ENCODE peak calls at places on chromosome 18, in four cellular contexts. Y is heart left ventricle, R is cardiac muscle cell, B is cardiac fibroblast. L is an unnamed sample.

GRCh38 chr18:70322928-70323327 is 34.1 kb downstream of the SOCS6 start:
- DNase-seq in Y (no peak), R (peak; percentile 56), B (peak; percentile 50), L (no peak)

GRCh38 chr18:29184654-29185053 is 1007.7 kb upstream of the CDH2 start:
- DNase-seq in Y (no peak), R (peak; percentile 17), B (no peak), L (no peak)

GRCh38 chr18:10463741-10464140 is 9.3 kb downstream of the APCDD1 start:
- DNase-seq in Y (no peak), R (no peak), B (no peak), L (no peak)

GRCh38 chr18:1784113-1784512 is 787.2 kb downstream of the METTL4 start:
- DNase-seq in Y (no peak), R (no peak), B (no peak), L (no peak)

GRCh38 chr18:63376493-63377053 is 9.6 kb upstream of the KDSR start:
- DNase-seq in Y (no peak), R (peak; percentile 96), B (peak; percentile 93), L (no peak)

GRCh38 chr18:408367-408766 is 92.1 kb downstream of the COLEC12 start:
- DNase-seq in Y (no peak), R (peak; percentile 52), B (peak; percentile 61), L (no peak)

GRCh38 chr18:64244571-64244970 is 95.7 kb upstream of the LINC00305 start:
- DNase-seq in Y (no peak), R (no peak), B (no peak), L (peak; percentile 11)

GRCh38 chr18:7872569-7872968 is 305.5 kb downstream of the PTPRM start:
- DNase-seq in Y (no peak), R (peak; percentile 41), B (peak; percentile 46), L (no peak)

GRCh38 chr18:79940814-79941472 is 10.5 kb downstream of the SLC66A2 start:
- DNase-seq in Y (no peak), R (no peak), B (no peak), L (no peak)

GRCh38 chr18:35624140-35624539 is 42.6 kb downstream of the GALNT1 start:
- DNase-seq in Y (no peak), R (no peak), B (no peak), L (peak; percentile 60)

GRCh38 chr18:49250819-49251388 is 209.5 kb downstream of the DYM start:
- DNase-seq in Y (no peak), R (peak; percentile 65), B (peak; percentile 62), L (peak; percentile 18)

GRCh38 chr18:45777393-45777792 is 48.1 kb upstream of the SIGLEC15 start:
- DNase-seq in Y (no peak), R (peak; percentile 72), B (peak; percentile 77), L (no peak)

GRCh38 chr18:72410399-72410798 is 133.7 kb downstream of the CBLN2 start:
- DNase-seq in Y (no peak), R (no peak), B (no peak), L (no peak)

GRCh38 chr18:74294526-74294925 is 2.8 kb upstream of the CYB5A start:
- DNase-seq in Y (no peak), R (peak; percentile 70), B (peak; percentile 60), L (no peak)

GRCh38 chr18:34647251-34647650 is 62.8 kb upstream of the DTNA start:
- DNase-seq in Y (no peak), R (no peak), B (no peak), L (peak; percentile 33)

GRCh38 chr18:76979111-76979751 is 153.4 kb downstream of the MBP start:
- DNase-seq in Y (no peak), R (no peak), B (no peak), L (no peak)

GRCh38 chr18:74905245-74905644 is 303.7 kb downstream of the PTGR3 start:
- DNase-seq in Y (no peak), R (no peak), B (no peak), L (no peak)

GRCh38 chr18:43596106-43596712 is 318.9 kb upstream of the SYT4 start:
- DNase-seq in Y (no peak), R (peak; percentile 46), B (peak; percentile 47), L (peak; percentile 30)

GRCh38 chr18:56307771-56308170 is 330.6 kb downstream of the TXNL1 start:
- DNase-seq in Y (no peak), R (no peak), B (no peak), L (peak; percentile 66)

GRCh38 chr18:58362829-58363231 is 266.1 kb downstream of the ALPK2 start:
- DNase-seq in Y (no peak), R (no peak), B (no peak), L (no peak)

GRCh38 chr18:60040966-60041365 is 141.2 kb downstream of the PMAIP1 start:
- DNase-seq in Y (no peak), R (no peak), B (no peak), L (no peak)

GRCh38 chr18:27845897-27846296 is 331.0 kb downstream of the CDH2 start:
- DNase-seq in Y (no peak), R (peak; percentile 11), B (no peak), L (no peak)

GRCh38 chr18:54528942-54529376 is 62.1 kb upstream of the DYNAP start:
- DNase-seq in Y (no peak), R (no peak), B (no peak), L (no peak)

GRCh38 chr18:32213693-32214092 is 23.9 kb downstream of the MEP1B start:
- DNase-seq in Y (no peak), R (no peak), B (no peak), L (no peak)

GRCh38 chr18:46627136-46627535 is 29.9 kb downstream of the LOXHD1 start:
- DNase-seq in Y (no peak), R (no peak), B (no peak), L (no peak)

GRCh38 chr18:48031011-48031480 is 100.6 kb upstream of the SMAD2 start:
- DNase-seq in Y (peak; percentile 48), R (peak; percentile 73), B (peak; percentile 80), L (peak; percentile 27)

GRCh38 chr18:51908598-51908944 is 431.4 kb upstream of the DCC start:
- DNase-seq in Y (no peak), R (no peak), B (no peak), L (no peak)

GRCh38 chr18:75141166-75141565 is 67.8 kb downstream of the PTGR3 start:
- DNase-seq in Y (no peak), R (no peak), B (no peak), L (no peak)

GRCh38 chr18:525066-525797 is 24.7 kb upstream of the COLEC12 start:
- DNase-seq in Y (no peak), R (peak; percentile 59), B (peak; percentile 56), L (no peak)

GRCh38 chr18:59846814-59847490 is 52.8 kb upstream of the PMAIP1 start:
- DNase-seq in Y (no peak), R (peak; percentile 38), B (peak; percentile 37), L (peak; percentile 93)

GRCh38 chr18:70781860-70782453 is 493.1 kb downstream of the SOCS6 start:
- DNase-seq in Y (peak; percentile 13), R (peak; percentile 65), B (peak; percentile 47), L (peak; percentile 49)

GRCh38 chr18:58078889-58079573 is 35.0 kb downstream of the NEDD4L start:
- DNase-seq in Y (no peak), R (no peak), B (no peak), L (no peak)

GRCh38 chr18:58784601-58785137 is 80.0 kb upstream of the ZNF532 start:
- DNase-seq in Y (peak; percentile 41), R (no peak), B (peak; percentile 26), L (no peak)

GRCh38 chr18:79599503-79599931 is 80.1 kb upstream of the CTDP1 start:
- DNase-seq in Y (no peak), R (no peak), B (peak; percentile 21), L (no peak)

GRCh38 chr18:79598046-79598884 is 81.3 kb upstream of the CTDP1 start:
- DNase-seq in Y (peak; percentile 2), R (no peak), B (no peak), L (no peak)

GRCh38 chr18:28884304-28884703 is 707.4 kb upstream of the CDH2 start:
- DNase-seq in Y (no peak), R (no peak), B (no peak), L (no peak)

GRCh38 chr18:30039201-30039600 is 1003.3 kb downstream of the DSC3 start:
- DNase-seq in Y (no peak), R (no peak), B (no peak), L (no peak)

GRCh38 chr18:65091737-65092329 is 659.0 kb upstream of the CDH7 start:
- DNase-seq in Y (no peak), R (no peak), B (peak; percentile 1), L (peak; percentile 12)

GRCh38 chr18:59008302-59008974 is 131.2 kb upstream of the SEC11C start:
- DNase-seq in Y (no peak), R (peak; percentile 76), B (peak; percentile 78), L (no peak)

GRCh38 chr18:3454365-3455089 is 4.6 kb downstream of the TGIF1 start:
- DNase-seq in Y (peak; percentile 35), R (peak; percentile 78), B (peak; percentile 83), L (peak; percentile 40)
- H3K4me3 ChIP-seq in Y (peak overlapping the region; percentile 93), R (peak overlapping the region; percentile 97), B (peak overlapping the region; percentile 39), L (peak overlapping the region; percentile 33)

GRCh38 chr18:11908182-11909080 is at the start of gene MPPE1:
- DNase-seq in Y (peak; percentile 92), R (peak; percentile 87), B (peak; percentile 90), L (peak; percentile 95)
- TF ChIP-seq CTCF in Y (no peak), R (no peak), B (no peak), L (no peak)

DNA sequence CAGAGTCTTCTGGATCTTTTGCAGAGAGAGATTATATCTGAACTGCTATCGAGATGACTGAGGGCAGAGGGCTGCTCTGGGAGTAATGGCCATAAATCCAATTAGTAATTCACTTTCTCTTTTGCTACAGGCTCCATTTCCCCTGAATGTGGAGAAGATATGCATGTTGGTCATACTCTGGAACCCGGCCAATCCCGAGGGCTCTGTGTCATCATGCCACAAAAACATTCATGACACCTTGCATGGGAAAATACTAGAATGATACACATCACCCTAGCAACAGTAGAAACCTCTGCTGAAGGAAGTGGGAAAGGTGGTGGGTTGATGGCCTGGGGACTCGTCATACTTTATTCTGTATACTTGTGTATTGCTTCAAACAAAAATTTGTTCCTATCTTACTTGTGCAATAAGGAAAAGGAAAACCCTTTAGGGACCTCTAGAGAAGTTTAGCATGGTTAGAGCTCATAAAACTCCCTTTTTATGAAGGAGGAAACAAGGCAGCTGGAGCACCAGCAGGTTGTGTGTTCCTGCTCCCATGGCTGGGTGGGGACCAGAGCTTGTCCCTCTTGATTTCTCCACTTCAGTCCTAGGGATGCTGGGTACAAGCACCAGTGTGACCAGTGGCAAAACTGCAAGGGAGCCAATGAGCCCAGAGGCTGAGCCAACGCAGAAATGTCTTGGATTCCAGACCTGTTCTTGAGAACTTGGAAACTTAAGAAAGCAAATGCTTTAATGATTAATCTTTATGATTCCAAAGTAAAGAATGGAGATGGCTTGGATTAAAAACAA is 25.9 kb downstream of the CTAGE1 start:
- DNase-seq in Y (peak; percentile 9), R (peak; percentile 84), B (peak; percentile 85), L (peak; percentile 0)
- H3K4me3 ChIP-seq in Y (no peak overlapping the region), R (no peak overlapping the region), B (no peak overlapping the region), L (no peak overlapping the region)

GRCh38 chr18:36899289-36899688 is 70.4 kb downstream of the KIAA1328 start:
- DNase-seq in Y (no peak), R (peak; percentile 9), B (no peak), L (peak; percentile 56)
- TF ChIP-seq CTCF in Y (no peak), R (no peak), B (peak; percentile 32), L (peak; percentile 30)

GRCh38 chr18:6744816-6745455 is 15.4 kb downstream of the ARHGAP28 start:
- DNase-seq in Y (no peak), R (no peak), B (no peak), L (no peak)

GRCh38 chr18:6748241-6748640 is 18.7 kb downstream of the ARHGAP28 start:
- DNase-seq in Y (peak; percentile 27), R (no peak), B (no peak), L (no peak)

GRCh38 chr18:6746386-6746960 is 17.0 kb downstream of the ARHGAP28 start:
- DNase-seq in Y (no peak), R (no peak), B (no peak), L (no peak)

GRCh38 chr18:6745504-6746031 is 16.1 kb downstream of the ARHGAP28 start:
- DNase-seq in Y (no peak), R (no peak), B (no peak), L (no peak)

GRCh38 chr18:6747646-6748045 is 18.1 kb downstream of the ARHGAP28 start:
- DNase-seq in Y (no peak), R (peak; percentile 85), B (peak; percentile 83), L (no peak)
- H3K4me3 ChIP-seq in Y (no peak overlapping the region), R (no peak overlapping the region), B (no peak overlapping the region), L (no peak overlapping the region)

L was measured in GM12865.